ENCODE peak calls at places on chromosome 17, in five cellular contexts. D is NCI-H1436, K is omental fat pad, L is GM23338, I is Calu3. R is an unnamed sample.

GRCh38 chr17:79947351-79948031 is 88.2 kb downstream of the TBC1D16 start:
- DNase-seq in D (no peak), K (no peak), L (no peak), I (no peak), R (no peak)

GRCh38 chr17:40596261-40596919 is 31.1 kb upstream of the CCR7 start:
- DNase-seq in D (no peak), K (no peak), L (peak; percentile 54), I (no peak), R (no peak)

GRCh38 chr17:71237903-71238538 is 882.8 kb upstream of the SOX9 start:
- DNase-seq in D (peak; percentile 42), K (no peak), L (no peak), I (no peak), R (no peak)

GRCh38 chr17:5522476-5522875 is 36.1 kb downstream of the MIS12 start:
- DNase-seq in D (no peak), K (no peak), L (no peak), I (no peak), R (no peak)

GRCh38 chr17:67993153-67993997 is 2.9 kb downstream of the C17orf58 start:
- DNase-seq in D (peak; percentile 89), K (peak; percentile 34), L (peak; percentile 88), I (peak; percentile 89), R (peak; percentile 75)

GRCh38 chr17:59493867-59494266 is 71.5 kb upstream of the DHX40 start:
- DNase-seq in D (no peak), K (no peak), L (peak; percentile 26), I (no peak), R (no peak)

GRCh38 chr17:49226771-49227435 is 3.7 kb downstream of the PHOSPHO1 start:
- DNase-seq in D (no peak), K (no peak), L (no peak), I (no peak), R (no peak)

GRCh38 chr17:50344712-50345380 is 1.1 kb upstream of the XYLT2 start:
- DNase-seq in D (no peak), K (no peak), L (no peak), I (no peak), R (no peak)

GRCh38 chr17:39156491-39156890 is 5.1 kb upstream of the PLXDC1 start:
- DNase-seq in D (no peak), K (no peak), L (no peak), I (no peak), R (no peak)

GRCh38 chr17:47188266-47188665 is 829 bp downstream of the CDC27 start:
- DNase-seq in D (no peak), K (no peak), L (peak; percentile 16), I (no peak), R (no peak)

GRCh38 chr17:14302421-14303099 is 1.7 kb downstream of the HS3ST3B1 start:
- DNase-seq in D (peak; percentile 42), K (no peak), L (peak; percentile 89), I (peak; percentile 82), R (peak; percentile 88)

GRCh38 chr17:80259642-80260535 is 763 bp upstream of the RNF213 start:
- DNase-seq in D (peak; percentile 49), K (no peak), L (peak; percentile 76), I (peak; percentile 81), R (peak; percentile 78)

GRCh38 chr17:48444531-48445247 is 14.7 kb upstream of the SKAP1 start:
- DNase-seq in D (no peak), K (no peak), L (peak; percentile 28), I (no peak), R (peak; percentile 55)

GRCh38 chr17:1422907-1423306 is 22.9 kb upstream of the YWHAE start:
- DNase-seq in D (no peak), K (no peak), L (no peak), I (peak; percentile 4), R (no peak)

GRCh38 chr17:17303010-17303846 is at the start of gene NT5M:
- DNase-seq in D (peak; percentile 89), K (peak; percentile 35), L (peak; percentile 90), I (peak; percentile 69), R (peak; percentile 81)

GRCh38 chr17:63647065-63647725 is 25.0 kb downstream of the MAP3K3 start:
- DNase-seq in D (no peak), K (no peak), L (no peak), I (peak; percentile 15), R (no peak)